ENCODE peak calls at places on chromosomes 1 and 21, in nine cellular contexts. J is fibroblast of lung, A is astrocyte, S is pancreas, I is body of pancreas, W is tibial nerve, V is HCT116, G is aorta, X is thoracic aorta. E is an unnamed sample. For H3K4me1, the result is how much of the 10 kb centered on the place peaks cover.

GRCh38 chr21:35202431-35202830 is 153.3 kb upstream of the RUNX1 start:
- DNase-seq in J (peak), I (no peak), W (no peak), V (no peak), G (no peak), A (no peak), S (no peak), X (no peak), E (no peak)

GRCh38 chr1:163703794-163704193 is 382.0 kb downstream of the NUF2 start:
- DNase-seq in A (no peak), V (no peak), I (no peak), G (no peak), X (no peak), W (no peak), S (no peak), J (no peak), E (no peak)

GRCh38 chr1:228370941-228371740 is 35.5 kb downstream of the TRIM11 start:
- DNase-seq in I (peak), G (peak), V (no peak), S (no peak), W (no peak), J (no peak), X (no peak), A (no peak), E (peak)

GRCh38 chr1:231929311-231929710 is 302.7 kb downstream of the DISC1 start:
- DNase-seq in J (peak), I (no peak), X (no peak), G (no peak), A (peak), V (no peak), S (no peak), W (no peak), E (peak)

GRCh38 chr1:101388904-101389546 is 152.2 kb downstream of the S1PR1 start:
- DNase-seq in V (no peak), S (no peak), J (peak), G (no peak), A (peak), X (no peak), I (no peak), W (no peak), E (no peak)

GRCh38 chr1:44672254-44672955 is 1.9 kb downstream of the TMEM53 start:
- DNase-seq in G (peak), X (no peak), V (no peak), I (no peak), W (no peak), S (no peak), A (peak), J (peak), E (peak)

GRCh38 chr1:201561195-201561564 is 22.3 kb downstream of the NAV1 start:
- DNase-seq in W (no peak), J (no peak), X (no peak), A (no peak), V (no peak), S (no peak), I (no peak), G (no peak), E (no peak)

GRCh38 chr1:198641506-198641905 is 2.7 kb downstream of the PTPRC start:
- DNase-seq in W (no peak), X (no peak), S (no peak), I (no peak), G (no peak), A (no peak), J (no peak), V (no peak), E (no peak)

GRCh38 chr1:37575692-37576091 is 19.0 kb downstream of the DNALI1 start:
- DNase-seq in S (no peak), I (no peak), A (peak), G (no peak), J (peak), V (no peak), X (no peak), W (no peak), E (no peak)

GRCh38 chr21:35265170-35265877 is 216.2 kb upstream of the RUNX1 start:
- DNase-seq in I (no peak), A (peak), X (no peak), S (no peak), V (peak), J (peak), G (no peak), W (no peak), E (no peak)

GRCh38 chr1:9703165-9703509 is 51.6 kb downstream of the PIK3CD start:
- DNase-seq in V (no peak), S (no peak), I (no peak), X (no peak), A (no peak), J (no peak), W (no peak), G (no peak), E (no peak)

GRCh38 chr1:34122080-34122479 is 43.0 kb downstream of the CSMD2 start:
- DNase-seq in G (no peak), A (no peak), W (no peak), X (no peak), I (no peak), V (no peak), S (no peak), J (no peak), E (no peak)

GRCh38 chr1:17567582-17567981 is 28.1 kb downstream of the ARHGEF10L start:
- DNase-seq in V (no peak), W (no peak), G (peak), I (no peak), J (peak), S (no peak), A (peak), X (no peak), E (no peak)

GRCh38 chr1:17566892-17567291 is 27.4 kb downstream of the ARHGEF10L start:
- DNase-seq in V (no peak), I (no peak), S (no peak), J (no peak), G (no peak), X (no peak), W (no peak), A (no peak), E (no peak)

GRCh38 chr1:17564458-17565393 is 25.2 kb downstream of the ARHGEF10L start:
- DNase-seq in X (no peak), A (no peak), J (no peak), S (peak), I (peak), W (no peak), V (no peak), G (peak), E (no peak)

GRCh38 chr1:17563494-17564281 is 24.2 kb downstream of the ARHGEF10L start:
- DNase-seq in I (peak), G (peak), S (no peak), X (peak), A (no peak), V (no peak), W (no peak), J (no peak), E (peak)

GRCh38 chr1:17565551-17565971 is 26.1 kb downstream of the ARHGEF10L start:
- DNase-seq in A (no peak), G (no peak), J (no peak), X (no peak), I (no peak), S (no peak), V (no peak), W (no peak), E (no peak)
- H3K4me1 ChIP-seq in A (under half), G (under half), J (under half), X (half or more), I (half or more), S (under half), V (under half), W (under half), E (half or more)

DNA sequence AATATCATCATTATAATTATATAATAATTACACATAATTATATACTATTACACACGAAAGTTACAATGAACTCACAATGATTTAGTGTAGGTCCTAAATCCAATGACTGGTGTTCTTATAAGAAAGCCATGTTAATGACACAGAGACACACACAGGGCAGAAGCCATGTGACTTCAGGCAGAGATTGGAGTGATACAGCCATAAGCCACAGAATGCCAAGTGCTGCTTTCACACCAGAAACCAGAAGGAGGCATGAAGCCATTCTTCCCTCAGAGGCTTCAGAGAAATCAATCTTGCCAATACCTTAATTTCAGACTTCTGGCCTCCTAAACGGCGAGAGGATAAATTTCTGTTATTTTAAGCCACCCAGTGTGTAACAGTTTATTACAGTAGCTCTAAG is 147.4 kb upstream of the KRTAP19-8 start:
- DNase-seq in G (no peak), J (no peak), S (no peak), X (no peak), A (no peak), I (no peak), V (no peak), W (no peak), E (no peak)
- H3K27ac ChIP-seq in G (no peak), J (no peak), S (no peak), X (no peak), A (no peak), I (no peak), V (no peak), W (no peak), E (no peak)

GRCh38 chr1:92484472-92485373 is 2.0 kb downstream of the GFI1 start:
- DNase-seq in X (no peak), S (peak), V (no peak), I (peak), A (no peak), W (no peak), G (peak), J (no peak), E (peak)

GRCh38 chr1:92482404-92482664 is 4.4 kb downstream of the GFI1 start:
- DNase-seq in G (no peak), S (no peak), X (no peak), V (no peak), J (no peak), W (no peak), A (no peak), I (no peak), E (no peak)

GRCh38 chr1:92484171-92484471 is 2.6 kb downstream of the GFI1 start:
- DNase-seq in I (no peak), J (no peak), G (no peak), V (no peak), X (no peak), W (no peak), A (no peak), S (no peak), E (no peak)

GRCh38 chr1:92482665-92483441 is 3.9 kb downstream of the GFI1 start:
- DNase-seq in J (no peak), G (peak), W (no peak), X (no peak), I (peak), A (no peak), V (no peak), S (peak), E (peak)

GRCh38 chr1:92483442-92484170 is 3.1 kb downstream of the GFI1 start:
- DNase-seq in S (peak), A (no peak), W (no peak), V (no peak), J (no peak), I (peak), G (peak), X (no peak), E (no peak)
- H3K4me3 ChIP-seq in S (peak), A (no peak), W (peak), V (no peak), J (no peak), I (peak), G (no peak), X (peak), E (peak)

DNA sequence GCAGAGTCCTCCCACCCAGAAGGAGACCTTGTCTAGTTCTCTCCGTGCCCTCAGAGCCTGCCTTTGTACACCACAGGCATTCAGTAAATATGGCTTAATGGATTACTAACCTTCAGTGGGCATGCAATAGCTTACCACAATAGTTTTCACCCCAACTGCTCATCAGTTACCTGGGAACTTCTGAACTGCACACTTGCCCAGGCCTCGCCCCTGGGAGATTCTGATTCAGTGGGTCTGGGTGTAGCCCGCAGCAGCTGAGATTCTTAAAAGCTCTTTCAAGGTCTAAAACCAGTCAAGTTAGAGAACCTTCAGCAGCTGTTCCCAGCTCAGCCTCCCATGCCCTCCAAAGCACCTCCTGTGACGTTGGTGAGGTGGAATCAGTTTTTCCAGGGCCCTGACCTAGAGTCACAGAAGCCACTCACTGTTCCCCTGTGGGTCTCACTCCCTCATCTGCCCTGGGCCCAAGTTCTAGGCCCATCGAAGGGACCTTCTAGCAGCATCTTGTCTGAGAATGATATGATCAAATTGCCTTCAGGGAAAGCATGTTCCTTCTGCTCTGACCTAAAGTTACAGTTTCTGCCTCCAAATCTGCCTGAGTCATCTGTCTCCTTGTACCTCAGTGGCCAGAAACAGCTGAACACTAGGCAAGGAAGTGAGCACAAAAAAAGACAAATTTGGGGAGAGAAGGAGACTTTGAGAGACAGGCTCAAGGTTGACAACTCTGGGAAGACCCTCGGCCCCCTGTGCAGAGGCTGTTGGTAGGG is 10.8 kb downstream of the ASAP3 start:
- DNase-seq in S (no peak), W (no peak), V (no peak), I (no peak), J (peak), A (peak), X (no peak), G (no peak), E (no peak)
- H3K4me1 ChIP-seq in S (under half), W (under half), V (under half), I (under half), J (under half), A (under half), X (under half), G (under half), E (under half)

GRCh38 chr1:13786541-13786940 is 86.6 kb downstream of the PRDM2 start:
- DNase-seq in W (no peak), A (no peak), X (no peak), S (no peak), V (no peak), G (no peak), J (no peak), I (no peak), E (no peak)
- H3K27ac ChIP-seq in W (no peak), A (no peak), X (no peak), S (no peak), V (no peak), G (no peak), J (no peak), I (no peak), E (no peak)

DNA sequence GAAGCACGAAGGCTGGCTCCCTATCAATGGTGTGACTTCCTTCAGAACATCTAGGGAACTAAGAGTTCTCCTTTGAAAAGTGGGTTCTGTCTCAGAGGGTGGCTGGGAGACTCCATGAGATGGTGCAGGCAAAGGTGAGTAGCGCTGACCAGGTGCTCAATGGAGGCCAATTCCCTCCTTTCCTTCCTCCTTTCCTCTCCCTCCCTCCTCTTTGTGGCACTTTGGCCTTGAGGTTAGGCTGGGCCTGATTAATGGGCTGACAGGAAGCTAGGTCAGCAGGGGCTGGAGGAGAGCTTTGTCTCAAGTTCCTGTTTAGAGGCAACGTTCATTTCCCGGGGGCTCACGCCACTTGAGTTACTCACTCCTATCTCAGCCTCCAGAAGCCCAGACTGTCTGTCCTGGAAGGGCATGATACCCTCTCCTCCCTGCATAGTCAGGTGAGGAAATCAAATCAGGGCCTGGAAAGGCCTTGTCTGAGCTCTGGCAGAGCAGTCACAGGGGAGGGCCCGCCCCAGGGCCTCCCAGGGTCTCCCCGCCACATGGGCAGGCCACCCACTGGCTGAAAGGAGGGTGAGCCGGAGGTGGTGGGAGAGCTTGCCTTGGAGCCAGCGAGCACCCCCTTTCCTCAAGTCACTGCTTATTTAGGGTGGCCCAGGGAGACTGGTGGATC is 58.4 kb upstream of the SSBP3 start:
- DNase-seq in S (no peak), G (peak), I (no peak), A (peak), J (peak), V (no peak), W (no peak), X (no peak), E (no peak)
- H3K4me3 ChIP-seq in S (no peak), G (no peak), I (no peak), A (no peak), J (no peak), V (no peak), W (no peak), X (no peak), E (no peak)